ENCODE peak calls at places on chromosome 6, in eight cellular contexts. One of them, this sample, is unnamed.
A peak's percentile ranks its signal among the peaks of the same experiment; 100 is the strongest.

GRCh38 chr6:25026723-25027122 is 91.0 kb upstream of the RIPOR2 start:
- DNase-seq in testis: no peak
- DNase-seq in NB4: no peak
- DNase-seq in uterus: no peak
- DNase-seq in choroid plexus epithelial cell: no peak
- DNase-seq in fibroblast of the aortic adventitia: no peak
- DNase-seq in IMR-90: no peak
- DNase-seq in GM23338: no peak
- DNase-seq in this sample: no peak

GRCh38 chr6:24428615-24429014 is 25.9 kb downstream of the MRS2 start:
- DNase-seq in uterus: no peak
- DNase-seq in testis: no peak
- DNase-seq in IMR-90: peak; percentile 63
- DNase-seq in NB4: no peak
- DNase-seq in fibroblast of the aortic adventitia: peak; percentile 4
- DNase-seq in GM23338: no peak
- DNase-seq in choroid plexus epithelial cell: peak; percentile 66
- DNase-seq in this sample: peak; percentile 22

GRCh38 chr6:44058617-44059358 is 68.5 kb downstream of the MRPL14 start:
- DNase-seq in fibroblast of the aortic adventitia: peak; percentile 99
- DNase-seq in testis: peak; percentile 54
- DNase-seq in GM23338: no peak
- DNase-seq in NB4: peak; percentile 98
- DNase-seq in IMR-90: peak; percentile 100
- DNase-seq in uterus: peak; percentile 88
- DNase-seq in choroid plexus epithelial cell: peak; percentile 100
- DNase-seq in this sample: peak; percentile 99

GRCh38 chr6:143337201-143337949 is 113.1 kb downstream of the ADAT2 start:
- DNase-seq in NB4: peak; percentile 68
- DNase-seq in GM23338: peak; percentile 93
- DNase-seq in fibroblast of the aortic adventitia: no peak
- DNase-seq in uterus: no peak
- DNase-seq in IMR-90: peak; percentile 8
- DNase-seq in testis: peak; percentile 66
- DNase-seq in choroid plexus epithelial cell: peak; percentile 16
- DNase-seq in this sample: no peak

GRCh38 chr6:34157236-34157830 is 11.4 kb upstream of the GRM4 start:
- DNase-seq in testis: no peak
- DNase-seq in uterus: no peak
- DNase-seq in fibroblast of the aortic adventitia: no peak
- DNase-seq in choroid plexus epithelial cell: no peak
- DNase-seq in GM23338: no peak
- DNase-seq in IMR-90: no peak
- DNase-seq in NB4: no peak
- DNase-seq in this sample: no peak

GRCh38 chr6:137581019-137581707 is 87.0 kb upstream of the OLIG3 start:
- DNase-seq in GM23338: no peak
- DNase-seq in IMR-90: no peak
- DNase-seq in choroid plexus epithelial cell: no peak
- DNase-seq in testis: no peak
- DNase-seq in uterus: no peak
- DNase-seq in NB4: peak; percentile 9
- DNase-seq in fibroblast of the aortic adventitia: no peak
- DNase-seq in this sample: no peak

GRCh38 chr6:40520108-40520507 is 67.1 kb downstream of the LRFN2 start:
- DNase-seq in GM23338: no peak
- DNase-seq in fibroblast of the aortic adventitia: no peak
- DNase-seq in IMR-90: no peak
- DNase-seq in uterus: no peak
- DNase-seq in choroid plexus epithelial cell: no peak
- DNase-seq in testis: no peak
- DNase-seq in NB4: no peak
- DNase-seq in this sample: no peak

GRCh38 chr6:23244300-23244699 is 674.9 kb downstream of the HDGFL1 start:
- DNase-seq in NB4: no peak
- DNase-seq in choroid plexus epithelial cell: peak; percentile 70
- DNase-seq in uterus: no peak
- DNase-seq in IMR-90: peak; percentile 94
- DNase-seq in GM23338: no peak
- DNase-seq in testis: no peak
- DNase-seq in fibroblast of the aortic adventitia: no peak
- DNase-seq in this sample: peak; percentile 50

GRCh38 chr6:104109806-104110205 is 749.9 kb downstream of the HACE1 start:
- DNase-seq in NB4: no peak
- DNase-seq in testis: no peak
- DNase-seq in uterus: no peak
- DNase-seq in GM23338: no peak
- DNase-seq in choroid plexus epithelial cell: no peak
- DNase-seq in fibroblast of the aortic adventitia: no peak
- DNase-seq in IMR-90: no peak
- DNase-seq in this sample: no peak

GRCh38 chr6:46023216-46023915 is 7.7 kb upstream of the CLIC5 start:
- DNase-seq in choroid plexus epithelial cell: peak; percentile 60
- DNase-seq in NB4: no peak
- DNase-seq in GM23338: no peak
- DNase-seq in testis: no peak
- DNase-seq in IMR-90: no peak
- DNase-seq in uterus: no peak
- DNase-seq in fibroblast of the aortic adventitia: peak; percentile 75
- DNase-seq in this sample: no peak

GRCh38 chr6:158324136-158324535 is 11.9 kb downstream of the TULP4 start:
- DNase-seq in GM23338: no peak
- DNase-seq in testis: no peak
- DNase-seq in fibroblast of the aortic adventitia: peak; percentile 22
- DNase-seq in NB4: no peak
- DNase-seq in IMR-90: peak; percentile 27
- DNase-seq in choroid plexus epithelial cell: peak; percentile 63
- DNase-seq in uterus: no peak
- DNase-seq in this sample: no peak

DNA sequence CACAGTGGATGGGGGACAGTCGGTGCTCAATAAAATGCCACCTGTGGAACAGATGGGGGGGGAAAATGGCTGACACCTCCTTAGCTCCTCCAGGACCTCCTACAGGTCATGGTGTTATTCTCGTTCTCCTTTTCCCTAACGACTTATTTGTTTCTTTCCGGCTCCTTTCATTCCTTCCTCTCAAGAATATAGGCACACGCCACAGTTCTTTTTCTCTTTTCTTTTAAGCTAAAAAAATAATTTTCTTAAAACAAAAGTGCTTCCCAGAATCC is 1.4 kb upstream of the RNASET2 start:
- DNase-seq in fibroblast of the aortic adventitia: no peak
- DNase-seq in testis: no peak
- DNase-seq in NB4: no peak
- DNase-seq in choroid plexus epithelial cell: no peak
- DNase-seq in GM23338: peak; percentile 25
- DNase-seq in uterus: no peak
- DNase-seq in IMR-90: no peak
- DNase-seq in this sample: no peak
- H3K4me3 ChIP-seq in fibroblast of the aortic adventitia: no peak overlapping the region
- H3K4me3 ChIP-seq in testis: no peak overlapping the region
- H3K4me3 ChIP-seq in NB4: peak overlapping the region; percentile 54
- H3K4me3 ChIP-seq in choroid plexus epithelial cell: no peak overlapping the region
- H3K4me3 ChIP-seq in GM23338: peak overlapping the region; percentile 89
- H3K4me3 ChIP-seq in uterus: no peak overlapping the region
- H3K4me3 ChIP-seq in IMR-90: no peak overlapping the region
- H3K4me3 ChIP-seq in this sample: no peak overlapping the region

DNA sequence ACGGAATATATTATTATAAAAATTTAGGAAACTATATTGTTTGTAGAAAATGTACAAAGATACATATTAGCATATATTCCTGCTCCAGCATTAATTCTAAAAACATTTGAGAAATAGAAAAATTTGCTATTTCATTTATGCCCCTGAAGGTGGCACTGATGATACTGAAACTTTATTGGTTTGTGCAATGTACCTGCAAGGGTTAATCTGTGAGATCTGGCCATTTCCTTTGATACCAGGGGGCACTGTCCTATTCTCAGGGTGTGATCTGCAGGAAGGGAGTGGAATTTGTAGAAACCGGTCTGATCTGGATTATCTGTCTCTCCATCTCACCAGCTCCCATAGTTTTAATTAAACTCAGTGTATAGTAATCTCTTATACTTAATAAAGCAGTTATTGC is 625.1 kb upstream of the IMPG1 start:
- DNase-seq in testis: no peak
- DNase-seq in choroid plexus epithelial cell: peak; percentile 65
- DNase-seq in uterus: no peak
- DNase-seq in GM23338: peak; percentile 67
- DNase-seq in fibroblast of the aortic adventitia: peak; percentile 3
- DNase-seq in IMR-90: peak; percentile 18
- DNase-seq in NB4: peak; percentile 12
- DNase-seq in this sample: peak; percentile 37
- TF ChIP-seq CTCF in testis: no peak
- TF ChIP-seq CTCF in choroid plexus epithelial cell: peak; percentile 58
- TF ChIP-seq CTCF in uterus: no peak
- TF ChIP-seq CTCF in GM23338: peak; percentile 44
- TF ChIP-seq CTCF in fibroblast of the aortic adventitia: no peak
- TF ChIP-seq CTCF in IMR-90: peak; percentile 39
- TF ChIP-seq CTCF in NB4: no peak
- TF ChIP-seq CTCF in this sample: peak; percentile 37

GRCh38 chr6:72374864-72375263 is 247.0 kb upstream of the KCNQ5 start:
- DNase-seq in testis: no peak
- DNase-seq in GM23338: peak; percentile 53
- DNase-seq in IMR-90: peak; percentile 12
- DNase-seq in NB4: no peak
- DNase-seq in uterus: no peak
- DNase-seq in choroid plexus epithelial cell: peak; percentile 2
- DNase-seq in fibroblast of the aortic adventitia: no peak
- DNase-seq in this sample: no peak
- H3K4me3 ChIP-seq in testis: no peak overlapping the region
- H3K4me3 ChIP-seq in GM23338: no peak overlapping the region
- H3K4me3 ChIP-seq in IMR-90: no peak overlapping the region
- H3K4me3 ChIP-seq in NB4: no peak overlapping the region
- H3K4me3 ChIP-seq in uterus: no peak overlapping the region
- H3K4me3 ChIP-seq in choroid plexus epithelial cell: no peak overlapping the region
- H3K4me3 ChIP-seq in fibroblast of the aortic adventitia: no peak overlapping the region
- H3K4me3 ChIP-seq in this sample: no peak overlapping the region

DNA sequence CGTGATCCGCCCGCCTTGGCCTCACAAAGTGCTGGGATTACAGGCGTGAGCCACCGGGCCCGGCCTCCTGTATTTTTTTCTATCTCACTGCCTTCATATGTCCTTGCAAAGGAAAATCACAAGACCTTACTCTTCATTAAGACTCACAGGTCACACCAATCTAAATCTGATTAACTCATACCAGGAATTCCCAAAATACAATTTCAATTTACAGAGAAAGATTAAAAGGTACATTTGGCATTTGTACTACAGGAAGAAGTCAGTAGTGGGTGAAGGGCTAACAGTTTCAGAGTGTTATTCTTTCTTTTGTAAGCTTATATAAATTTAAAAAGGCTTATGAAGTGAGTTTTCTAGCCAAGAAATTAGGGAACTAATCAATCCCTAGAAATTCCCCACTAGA is 87.4 kb downstream of the GPR63 start:
- DNase-seq in testis: no peak
- DNase-seq in fibroblast of the aortic adventitia: no peak
- DNase-seq in IMR-90: no peak
- DNase-seq in NB4: no peak
- DNase-seq in choroid plexus epithelial cell: no peak
- DNase-seq in uterus: no peak
- DNase-seq in GM23338: no peak
- DNase-seq in this sample: no peak
- TF ChIP-seq CTCF in testis: no peak
- TF ChIP-seq CTCF in fibroblast of the aortic adventitia: no peak
- TF ChIP-seq CTCF in IMR-90: no peak
- TF ChIP-seq CTCF in NB4: no peak
- TF ChIP-seq CTCF in choroid plexus epithelial cell: no peak
- TF ChIP-seq CTCF in uterus: no peak
- TF ChIP-seq CTCF in GM23338: no peak
- TF ChIP-seq CTCF in this sample: no peak

GRCh38 chr6:3352678-3353077 is 93.9 kb downstream of the PSMG4 start:
- DNase-seq in testis: no peak
- DNase-seq in GM23338: no peak
- DNase-seq in choroid plexus epithelial cell: no peak
- DNase-seq in uterus: no peak
- DNase-seq in IMR-90: no peak
- DNase-seq in fibroblast of the aortic adventitia: no peak
- DNase-seq in NB4: no peak
- DNase-seq in this sample: no peak

GRCh38 chr6:3351837-3352524 is 93.2 kb downstream of the PSMG4 start:
- DNase-seq in uterus: no peak
- DNase-seq in testis: no peak
- DNase-seq in GM23338: no peak
- DNase-seq in choroid plexus epithelial cell: no peak
- DNase-seq in NB4: no peak
- DNase-seq in fibroblast of the aortic adventitia: no peak
- DNase-seq in IMR-90: no peak
- DNase-seq in this sample: no peak

GRCh38 chr6:3350252-3350826 is 91.6 kb downstream of the PSMG4 start:
- DNase-seq in GM23338: no peak
- DNase-seq in fibroblast of the aortic adventitia: no peak
- DNase-seq in choroid plexus epithelial cell: no peak
- DNase-seq in NB4: no peak
- DNase-seq in IMR-90: no peak
- DNase-seq in uterus: no peak
- DNase-seq in testis: no peak
- DNase-seq in this sample: no peak

GRCh38 chr6:3349388-3350251 is 90.9 kb downstream of the PSMG4 start:
- DNase-seq in testis: no peak
- DNase-seq in uterus: no peak
- DNase-seq in IMR-90: no peak
- DNase-seq in NB4: no peak
- DNase-seq in GM23338: no peak
- DNase-seq in fibroblast of the aortic adventitia: no peak
- DNase-seq in choroid plexus epithelial cell: no peak
- DNase-seq in this sample: no peak

GRCh38 chr6:3351105-3351676 is 92.4 kb downstream of the PSMG4 start:
- DNase-seq in testis: no peak
- DNase-seq in choroid plexus epithelial cell: no peak
- DNase-seq in IMR-90: no peak
- DNase-seq in fibroblast of the aortic adventitia: no peak
- DNase-seq in GM23338: no peak
- DNase-seq in NB4: no peak
- DNase-seq in uterus: peak; percentile 34
- DNase-seq in this sample: no peak
- H3K4me3 ChIP-seq in testis: no peak overlapping the region
- H3K4me3 ChIP-seq in choroid plexus epithelial cell: no peak overlapping the region
- H3K4me3 ChIP-seq in IMR-90: no peak overlapping the region
- H3K4me3 ChIP-seq in fibroblast of the aortic adventitia: no peak overlapping the region
- H3K4me3 ChIP-seq in GM23338: no peak overlapping the region
- H3K4me3 ChIP-seq in NB4: no peak overlapping the region
- H3K4me3 ChIP-seq in uterus: no peak overlapping the region
- H3K4me3 ChIP-seq in this sample: no peak overlapping the region

DNA sequence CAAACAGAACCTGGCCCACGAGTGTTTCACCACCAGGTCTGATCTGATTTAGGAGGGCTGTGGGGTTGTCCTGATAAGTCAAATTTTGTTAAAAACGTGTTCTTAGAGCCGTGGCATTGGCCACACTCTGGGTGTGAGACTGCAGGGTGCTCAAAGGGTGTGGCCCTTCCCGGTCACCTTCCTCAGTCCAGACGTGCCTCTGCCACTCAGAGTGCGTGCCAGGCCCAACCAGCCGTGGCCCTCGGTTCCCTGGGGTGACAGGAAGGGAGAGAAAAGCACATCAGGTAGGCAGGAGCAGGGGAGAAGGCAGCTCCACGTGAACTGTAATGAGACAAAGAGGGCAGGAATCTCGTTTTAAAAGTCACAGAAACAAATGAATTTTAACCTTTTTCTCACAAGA is 115.4 kb downstream of the FAM120B start:
- DNase-seq in NB4: no peak
- DNase-seq in choroid plexus epithelial cell: no peak
- DNase-seq in testis: no peak
- DNase-seq in fibroblast of the aortic adventitia: no peak
- DNase-seq in IMR-90: no peak
- DNase-seq in GM23338: no peak
- DNase-seq in uterus: no peak
- DNase-seq in this sample: no peak
- TF ChIP-seq CTCF in NB4: no peak
- TF ChIP-seq CTCF in choroid plexus epithelial cell: no peak
- TF ChIP-seq CTCF in testis: no peak
- TF ChIP-seq CTCF in fibroblast of the aortic adventitia: no peak
- TF ChIP-seq CTCF in IMR-90: no peak
- TF ChIP-seq CTCF in GM23338: no peak
- TF ChIP-seq CTCF in uterus: no peak
- TF ChIP-seq CTCF in this sample: no peak

GRCh38 chr6:28634758-28635546 is 109.3 kb downstream of the GPX5 start:
- DNase-seq in IMR-90: no peak
- DNase-seq in NB4: no peak
- DNase-seq in uterus: no peak
- DNase-seq in GM23338: peak; percentile 79
- DNase-seq in fibroblast of the aortic adventitia: peak; percentile 6
- DNase-seq in testis: peak; percentile 78
- DNase-seq in choroid plexus epithelial cell: peak; percentile 19
- DNase-seq in this sample: no peak
- H3K4me3 ChIP-seq in IMR-90: peak overlapping the region; percentile 11
- H3K4me3 ChIP-seq in NB4: no peak overlapping the region
- H3K4me3 ChIP-seq in uterus: peak overlapping the region; percentile 14
- H3K4me3 ChIP-seq in GM23338: peak overlapping the region; percentile 97
- H3K4me3 ChIP-seq in fibroblast of the aortic adventitia: peak overlapping the region; percentile 51
- H3K4me3 ChIP-seq in testis: peak overlapping the region; percentile 49
- H3K4me3 ChIP-seq in choroid plexus epithelial cell: peak overlapping the region; percentile 44
- H3K4me3 ChIP-seq in this sample: peak overlapping the region; percentile 33

This sample was measured in astrocyte of the spinal cord.